ENCODE peak calls at places on chromosomes 7 and 10, in eight cellular contexts. One of them, this sample, is unnamed.

GRCh38 chr7:100539436-100540006 is 518 bp downstream of the AGFG2 start:
- DNase-seq in epithelial cell of esophagus: no peak
- DNase-seq in WTC11: peak
- DNase-seq in HCT116: no peak
- DNase-seq in A549: no peak
- DNase-seq in upper lobe of right lung: no peak
- DNase-seq in cardiac muscle cell: no peak
- DNase-seq in mucosa of gallbladder: no peak
- DNase-seq in this sample: no peak

GRCh38 chr7:12066004-12066403 is 145.1 kb upstream of the TMEM106B start:
- DNase-seq in epithelial cell of esophagus: peak
- DNase-seq in WTC11: no peak
- DNase-seq in HCT116: peak
- DNase-seq in A549: peak
- DNase-seq in upper lobe of right lung: no peak
- DNase-seq in cardiac muscle cell: no peak
- DNase-seq in mucosa of gallbladder: no peak
- DNase-seq in this sample: no peak

GRCh38 chr10:60646966-60647796 is 131.1 kb upstream of the CDK1 start:
- DNase-seq in epithelial cell of esophagus: peak
- DNase-seq in WTC11: no peak
- DNase-seq in HCT116: peak
- DNase-seq in A549: peak
- DNase-seq in upper lobe of right lung: no peak
- DNase-seq in cardiac muscle cell: peak
- DNase-seq in mucosa of gallbladder: peak
- DNase-seq in this sample: peak

GRCh38 chr7:74104702-74105101 is 21.1 kb downstream of the LIMK1 start:
- DNase-seq in epithelial cell of esophagus: peak
- DNase-seq in WTC11: no peak
- DNase-seq in HCT116: peak
- DNase-seq in A549: no peak
- DNase-seq in upper lobe of right lung: no peak
- DNase-seq in cardiac muscle cell: no peak
- DNase-seq in mucosa of gallbladder: no peak
- DNase-seq in this sample: no peak

GRCh38 chr10:49651917-49652316 is 27.5 kb upstream of the C10orf53 start:
- DNase-seq in epithelial cell of esophagus: no peak
- DNase-seq in WTC11: no peak
- DNase-seq in HCT116: no peak
- DNase-seq in A549: no peak
- DNase-seq in upper lobe of right lung: no peak
- DNase-seq in cardiac muscle cell: no peak
- DNase-seq in mucosa of gallbladder: no peak
- DNase-seq in this sample: no peak

GRCh38 chr10:44337081-44337480 is 47.8 kb downstream of the CXCL12 start:
- DNase-seq in epithelial cell of esophagus: no peak
- DNase-seq in WTC11: no peak
- DNase-seq in HCT116: no peak
- DNase-seq in A549: no peak
- DNase-seq in upper lobe of right lung: no peak
- DNase-seq in cardiac muscle cell: no peak
- DNase-seq in mucosa of gallbladder: no peak
- DNase-seq in this sample: no peak

GRCh38 chr7:2738110-2738509 is 50.1 kb downstream of the AMZ1 start:
- DNase-seq in epithelial cell of esophagus: no peak
- DNase-seq in WTC11: peak
- DNase-seq in HCT116: no peak
- DNase-seq in A549: no peak
- DNase-seq in upper lobe of right lung: no peak
- DNase-seq in cardiac muscle cell: no peak
- DNase-seq in mucosa of gallbladder: peak
- DNase-seq in this sample: no peak

GRCh38 chr7:105769951-105770628 is 106.3 kb downstream of the ATXN7L1 start:
- DNase-seq in epithelial cell of esophagus: peak
- DNase-seq in WTC11: no peak
- DNase-seq in HCT116: peak
- DNase-seq in A549: no peak
- DNase-seq in upper lobe of right lung: no peak
- DNase-seq in cardiac muscle cell: no peak
- DNase-seq in mucosa of gallbladder: no peak
- DNase-seq in this sample: no peak

GRCh38 chr7:85386460-85386859 is 199.6 kb upstream of the SEMA3D start:
- DNase-seq in epithelial cell of esophagus: peak
- DNase-seq in WTC11: no peak
- DNase-seq in HCT116: no peak
- DNase-seq in A549: no peak
- DNase-seq in upper lobe of right lung: no peak
- DNase-seq in cardiac muscle cell: no peak
- DNase-seq in mucosa of gallbladder: no peak
- DNase-seq in this sample: no peak

GRCh38 chr7:151847136-151847535 is 29.8 kb downstream of the PRKAG2 start:
- DNase-seq in epithelial cell of esophagus: no peak
- DNase-seq in WTC11: no peak
- DNase-seq in HCT116: no peak
- DNase-seq in A549: no peak
- DNase-seq in upper lobe of right lung: peak
- DNase-seq in cardiac muscle cell: no peak
- DNase-seq in mucosa of gallbladder: no peak
- DNase-seq in this sample: no peak

GRCh38 chr7:44291733-44292395 is 33.5 kb downstream of the CAMK2B start:
- DNase-seq in epithelial cell of esophagus: no peak
- DNase-seq in WTC11: peak
- DNase-seq in HCT116: no peak
- DNase-seq in A549: no peak
- DNase-seq in upper lobe of right lung: no peak
- DNase-seq in cardiac muscle cell: no peak
- DNase-seq in mucosa of gallbladder: no peak
- DNase-seq in this sample: no peak

GRCh38 chr7:23184709-23185354 is 3.0 kb downstream of the NUP42 start:
- DNase-seq in epithelial cell of esophagus: peak
- DNase-seq in WTC11: no peak
- DNase-seq in HCT116: peak
- DNase-seq in A549: peak
- DNase-seq in upper lobe of right lung: no peak
- DNase-seq in cardiac muscle cell: peak
- DNase-seq in mucosa of gallbladder: peak
- DNase-seq in this sample: peak

GRCh38 chr7:75689246-75690099 is 49.3 kb downstream of the HIP1 start:
- DNase-seq in epithelial cell of esophagus: no peak
- DNase-seq in WTC11: no peak
- DNase-seq in HCT116: no peak
- DNase-seq in A549: no peak
- DNase-seq in upper lobe of right lung: no peak
- DNase-seq in cardiac muscle cell: no peak
- DNase-seq in mucosa of gallbladder: no peak
- DNase-seq in this sample: no peak

GRCh38 chr10:7915923-7916322 is 97.6 kb downstream of the TAF3 start:
- DNase-seq in epithelial cell of esophagus: peak
- DNase-seq in WTC11: no peak
- DNase-seq in HCT116: no peak
- DNase-seq in A549: no peak
- DNase-seq in upper lobe of right lung: no peak
- DNase-seq in cardiac muscle cell: no peak
- DNase-seq in mucosa of gallbladder: no peak
- DNase-seq in this sample: peak

GRCh38 chr10:121088524-121088923 is 237.4 kb downstream of the WDR11 start:
- DNase-seq in epithelial cell of esophagus: peak
- DNase-seq in WTC11: peak
- DNase-seq in HCT116: no peak
- DNase-seq in A549: peak
- DNase-seq in upper lobe of right lung: no peak
- DNase-seq in cardiac muscle cell: peak
- DNase-seq in mucosa of gallbladder: no peak
- DNase-seq in this sample: peak

GRCh38 chr7:127935847-127936376 is 95.3 kb downstream of the LRRC4 start:
- DNase-seq in epithelial cell of esophagus: no peak
- DNase-seq in WTC11: no peak
- DNase-seq in HCT116: no peak
- DNase-seq in A549: no peak
- DNase-seq in upper lobe of right lung: no peak
- DNase-seq in cardiac muscle cell: no peak
- DNase-seq in mucosa of gallbladder: no peak
- DNase-seq in this sample: no peak

GRCh38 chr7:155490697-155491628 is 33.0 kb downstream of the EN2 start:
- DNase-seq in epithelial cell of esophagus: no peak
- DNase-seq in WTC11: peak
- DNase-seq in HCT116: no peak
- DNase-seq in A549: no peak
- DNase-seq in upper lobe of right lung: peak
- DNase-seq in cardiac muscle cell: no peak
- DNase-seq in mucosa of gallbladder: peak
- DNase-seq in this sample: no peak

GRCh38 chr10:79435271-79436065 is 10.0 kb downstream of the ZCCHC24 start:
- DNase-seq in epithelial cell of esophagus: no peak
- DNase-seq in WTC11: no peak
- DNase-seq in HCT116: no peak
- DNase-seq in A549: no peak
- DNase-seq in upper lobe of right lung: peak
- DNase-seq in cardiac muscle cell: peak
- DNase-seq in mucosa of gallbladder: no peak
- DNase-seq in this sample: no peak

GRCh38 chr7:116218747-116219146 is 8.4 kb downstream of the TES start:
- DNase-seq in epithelial cell of esophagus: no peak
- DNase-seq in WTC11: no peak
- DNase-seq in HCT116: no peak
- DNase-seq in A549: no peak
- DNase-seq in upper lobe of right lung: no peak
- DNase-seq in cardiac muscle cell: no peak
- DNase-seq in mucosa of gallbladder: no peak
- DNase-seq in this sample: no peak

GRCh38 chr10:44045020-44045419 is 339.9 kb downstream of the CXCL12 start:
- DNase-seq in epithelial cell of esophagus: no peak
- DNase-seq in WTC11: no peak
- DNase-seq in HCT116: no peak
- DNase-seq in A549: no peak
- DNase-seq in upper lobe of right lung: no peak
- DNase-seq in cardiac muscle cell: no peak
- DNase-seq in mucosa of gallbladder: no peak
- DNase-seq in this sample: peak

GRCh38 chr10:102645741-102646609 is 1.7 kb downstream of the TRIM8 start:
- DNase-seq in epithelial cell of esophagus: peak
- DNase-seq in WTC11: peak
- DNase-seq in HCT116: peak
- DNase-seq in A549: peak
- DNase-seq in upper lobe of right lung: peak
- DNase-seq in cardiac muscle cell: peak
- DNase-seq in mucosa of gallbladder: peak
- DNase-seq in this sample: peak

GRCh38 chr7:100538348-100538653 is 702 bp upstream of the AGFG2 start:
- DNase-seq in epithelial cell of esophagus: no peak
- DNase-seq in WTC11: no peak
- DNase-seq in HCT116: no peak
- DNase-seq in A549: no peak
- DNase-seq in upper lobe of right lung: no peak
- DNase-seq in cardiac muscle cell: no peak
- DNase-seq in mucosa of gallbladder: no peak
- DNase-seq in this sample: no peak

GRCh38 chr7:144019457-144019856 is 19.3 kb downstream of the OR6B1 start:
- DNase-seq in epithelial cell of esophagus: peak
- DNase-seq in WTC11: no peak
- DNase-seq in HCT116: no peak
- DNase-seq in A549: peak
- DNase-seq in upper lobe of right lung: no peak
- DNase-seq in cardiac muscle cell: no peak
- DNase-seq in mucosa of gallbladder: no peak
- DNase-seq in this sample: peak

GRCh38 chr10:60950312-60950711 is 6.3 kb upstream of the RHOBTB1 start:
- DNase-seq in epithelial cell of esophagus: no peak
- DNase-seq in WTC11: no peak
- DNase-seq in HCT116: no peak
- DNase-seq in A549: no peak
- DNase-seq in upper lobe of right lung: no peak
- DNase-seq in cardiac muscle cell: no peak
- DNase-seq in mucosa of gallbladder: no peak
- DNase-seq in this sample: no peak

GRCh38 chr10:80585812-80586211 is 48.1 kb downstream of the SH2D4B start:
- DNase-seq in epithelial cell of esophagus: no peak
- DNase-seq in WTC11: no peak
- DNase-seq in HCT116: no peak
- DNase-seq in A549: no peak
- DNase-seq in upper lobe of right lung: no peak
- DNase-seq in cardiac muscle cell: no peak
- DNase-seq in mucosa of gallbladder: no peak
- DNase-seq in this sample: no peak

GRCh38 chr10:97882142-97883091 is 32.8 kb downstream of the GOLGA7B start:
- DNase-seq in epithelial cell of esophagus: peak
- DNase-seq in WTC11: no peak
- DNase-seq in HCT116: peak
- DNase-seq in A549: peak
- DNase-seq in upper lobe of right lung: no peak
- DNase-seq in cardiac muscle cell: no peak
- DNase-seq in mucosa of gallbladder: no peak
- DNase-seq in this sample: peak

GRCh38 chr10:28281726-28282325 is 21.0 kb downstream of the MPP7 start:
- DNase-seq in epithelial cell of esophagus: no peak
- DNase-seq in WTC11: no peak
- DNase-seq in HCT116: no peak
- DNase-seq in A549: no peak
- DNase-seq in upper lobe of right lung: no peak
- DNase-seq in cardiac muscle cell: no peak
- DNase-seq in mucosa of gallbladder: no peak
- DNase-seq in this sample: no peak

GRCh38 chr7:2038876-2039728 is 193.6 kb downstream of the MAD1L1 start:
- DNase-seq in epithelial cell of esophagus: peak
- DNase-seq in WTC11: peak
- DNase-seq in HCT116: no peak
- DNase-seq in A549: no peak
- DNase-seq in upper lobe of right lung: peak
- DNase-seq in cardiac muscle cell: no peak
- DNase-seq in mucosa of gallbladder: no peak
- DNase-seq in this sample: no peak

GRCh38 chr10:132392811-132393694 is 3.9 kb upstream of the PWWP2B start:
- DNase-seq in epithelial cell of esophagus: peak
- DNase-seq in WTC11: no peak
- DNase-seq in HCT116: no peak
- DNase-seq in A549: no peak
- DNase-seq in upper lobe of right lung: peak
- DNase-seq in cardiac muscle cell: no peak
- DNase-seq in mucosa of gallbladder: no peak
- DNase-seq in this sample: no peak

GRCh38 chr10:133324198-133324792 is 12.4 kb downstream of the CALY start:
- DNase-seq in epithelial cell of esophagus: peak
- DNase-seq in WTC11: peak
- DNase-seq in HCT116: no peak
- DNase-seq in A549: peak
- DNase-seq in upper lobe of right lung: peak
- DNase-seq in cardiac muscle cell: peak
- DNase-seq in mucosa of gallbladder: peak
- DNase-seq in this sample: no peak

GRCh38 chr10:73644767-73645166 is 3.5 kb upstream of the MYOZ1 start:
- DNase-seq in epithelial cell of esophagus: no peak
- DNase-seq in WTC11: no peak
- DNase-seq in HCT116: no peak
- DNase-seq in A549: no peak
- DNase-seq in upper lobe of right lung: no peak
- DNase-seq in cardiac muscle cell: no peak
- DNase-seq in mucosa of gallbladder: no peak
- DNase-seq in this sample: no peak

GRCh38 chr7:112150823-112151641 is 55.2 kb downstream of the DOCK4 start:
- DNase-seq in epithelial cell of esophagus: no peak
- DNase-seq in WTC11: no peak
- DNase-seq in HCT116: no peak
- DNase-seq in A549: no peak
- DNase-seq in upper lobe of right lung: no peak
- DNase-seq in cardiac muscle cell: no peak
- DNase-seq in mucosa of gallbladder: no peak
- DNase-seq in this sample: peak

GRCh38 chr10:107913317-107914294 is 749.1 kb upstream of the SORCS1 start:
- DNase-seq in epithelial cell of esophagus: no peak
- DNase-seq in WTC11: no peak
- DNase-seq in HCT116: no peak
- DNase-seq in A549: no peak
- DNase-seq in upper lobe of right lung: no peak
- DNase-seq in cardiac muscle cell: peak
- DNase-seq in mucosa of gallbladder: no peak
- DNase-seq in this sample: no peak

This sample was measured in H4.